ENCODE peak calls at places on chromosome 3, in four cellular contexts. F is sigmoid colon, Y is K562, S is H1. J is an unnamed sample.
A peak's percentile ranks its signal among the peaks of the same experiment; 100 is the strongest.

GRCh38 chr3:25454411-25454927 is 26.4 kb downstream of the RARB start:
- DNase-seq in F (no peak), Y (no peak), S (no peak), J (no peak)

GRCh38 chr3:161673845-161674244 is 177.2 kb downstream of the OTOL1 start:
- DNase-seq in F (no peak), Y (no peak), S (no peak), J (no peak)

GRCh38 chr3:38645076-38645475 is 4.4 kb downstream of the SCN5A start:
- DNase-seq in F (peak; percentile 24), Y (no peak), S (peak; percentile 38), J (no peak)

GRCh38 chr3:30657914-30658313 is 51.5 kb downstream of the TGFBR2 start:
- DNase-seq in F (no peak), Y (no peak), S (no peak), J (no peak)

GRCh38 chr3:172125963-172126403 is 86.6 kb downstream of the FNDC3B start:
- DNase-seq in F (peak; percentile 93), Y (no peak), S (no peak), J (peak; percentile 68)

GRCh38 chr3:197476126-197476525 is 79.6 kb downstream of the BDH1 start:
- DNase-seq in F (no peak), Y (no peak), S (no peak), J (no peak)

GRCh38 chr3:85737846-85738245 is 779.1 kb downstream of the CADM2 start:
- DNase-seq in F (no peak), Y (no peak), S (no peak), J (no peak)

GRCh38 chr3:112327371-112327951 is 5.5 kb upstream of the CD200 start:
- DNase-seq in F (no peak), Y (peak; percentile 28), S (no peak), J (no peak)

GRCh38 chr3:159059395-159059794 is 257.5 kb downstream of the MFSD1 start:
- DNase-seq in F (no peak), Y (no peak), S (no peak), J (no peak)

GRCh38 chr3:138468886-138469285 is 34.5 kb downstream of the ESYT3 start:
- DNase-seq in F (peak; percentile 86), Y (no peak), S (peak; percentile 29), J (no peak)

GRCh38 chr3:38157562-38157961 is 7.8 kb upstream of the OXSR1 start:
- DNase-seq in F (no peak), Y (peak; percentile 45), S (no peak), J (no peak)

GRCh38 chr3:156817931-156818765 is 8.0 kb upstream of the LEKR1 start:
- DNase-seq in F (no peak), Y (no peak), S (no peak), J (no peak)

GRCh38 chr3:120741837-120742197 is 499 bp downstream of the RABL3 start:
- DNase-seq in F (no peak), Y (no peak), S (no peak), J (no peak)

GRCh38 chr3:5585085-5585484 is 397.6 kb downstream of the EDEM1 start:
- DNase-seq in F (no peak), Y (no peak), S (no peak), J (no peak)

GRCh38 chr3:153901991-153902390 is 219.2 kb upstream of the ARHGEF26 start:
- DNase-seq in F (no peak), Y (no peak), S (no peak), J (no peak)

GRCh38 chr3:16085884-16086608 is 88.4 kb upstream of the GALNT15 start:
- DNase-seq in F (peak; percentile 84), Y (no peak), S (no peak), J (no peak)
- TF ChIP-seq EP300 in F (no peak), Y (no peak), S (no peak), J (no peak)

DNA sequence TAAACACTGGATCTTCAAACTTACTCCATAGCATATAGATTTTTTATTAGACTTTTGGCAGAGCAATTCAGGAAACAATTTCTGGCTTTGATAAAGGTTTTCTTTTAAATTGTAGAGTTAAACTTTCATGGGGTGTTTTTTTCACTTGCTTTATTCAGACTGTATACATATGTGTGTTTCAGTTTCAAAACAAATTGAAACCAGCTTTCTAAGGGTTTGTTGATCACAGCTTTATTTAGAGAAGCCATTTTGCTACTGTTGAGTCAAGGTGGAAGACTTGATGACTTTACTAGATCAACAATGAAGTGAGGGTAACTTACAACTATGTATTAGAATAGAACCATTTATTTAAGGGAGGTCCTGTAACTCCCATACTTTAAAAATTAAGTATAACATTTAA is 6.2 kb downstream of the UBE2E1 start:
- DNase-seq in F (no peak), Y (no peak), S (no peak), J (no peak)
- H3K36me3 ChIP-seq in F (no peaks in the 10 kb centered on the region), Y (peaks cover 69% of the 10 kb centered on the region), S (peaks cover 4% of the 10 kb centered on the region), J (no peaks in the 10 kb centered on the region)

GRCh38 chr3:7733933-7734332 is 767.7 kb upstream of the LMCD1 start:
- DNase-seq in F (no peak), Y (no peak), S (no peak), J (no peak)

GRCh38 chr3:7734456-7734855 is 767.2 kb upstream of the LMCD1 start:
- DNase-seq in F (no peak), Y (no peak), S (no peak), J (no peak)

GRCh38 chr3:7740458-7740857 is 761.2 kb upstream of the LMCD1 start:
- DNase-seq in F (no peak), Y (no peak), S (no peak), J (no peak)

GRCh38 chr3:7739754-7740153 is 761.9 kb upstream of the LMCD1 start:
- DNase-seq in F (no peak), Y (no peak), S (no peak), J (no peak)

DNA sequence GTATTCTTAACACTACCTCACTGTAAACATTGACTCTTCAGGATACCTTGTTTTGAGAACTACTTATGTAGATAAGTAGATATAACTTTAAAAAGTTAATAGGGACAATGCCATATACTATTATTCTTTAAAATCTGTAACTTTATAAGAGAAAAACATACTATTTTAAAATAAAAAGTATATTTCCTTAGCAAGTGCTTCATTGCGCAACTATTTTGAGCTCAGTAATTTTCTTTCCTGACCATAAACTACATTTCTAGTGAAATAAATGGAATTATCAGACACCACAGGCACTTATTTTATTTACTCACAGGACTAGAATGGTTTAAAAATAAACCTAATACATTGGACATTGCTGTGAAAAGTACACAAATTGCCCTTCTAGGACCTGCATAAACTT is 764.4 kb upstream of the LMCD1 start:
- DNase-seq in F (no peak), Y (no peak), S (no peak), J (no peak)
- TF ChIP-seq EP300 in F (no peak), Y (no peak), S (no peak), J (no peak)

GRCh38 chr3:51934991-51935885 is 6.5 kb downstream of the RRP9 start:
- DNase-seq in F (peak; percentile 45), Y (no peak), S (no peak), J (no peak)

GRCh38 chr3:51937014-51937413 is 4.7 kb downstream of the RRP9 start:
- DNase-seq in F (peak; percentile 62), Y (no peak), S (no peak), J (no peak)

GRCh38 chr3:51935886-51936755 is 5.6 kb downstream of the RRP9 start:
- DNase-seq in F (peak; percentile 50), Y (no peak), S (no peak), J (no peak)

GRCh38 chr3:51938780-51939425 is 2.8 kb downstream of the RRP9 start:
- DNase-seq in F (peak; percentile 46), Y (no peak), S (no peak), J (no peak)

GRCh38 chr3:51937611-51938450 is 3.9 kb downstream of the RRP9 start:
- DNase-seq in F (peak; percentile 55), Y (no peak), S (no peak), J (no peak)
- H3K36me3 ChIP-seq in F (peaks cover 29% of the 10 kb centered on the region), Y (peaks cover 73% of the 10 kb centered on the region), S (peaks cover 47% of the 10 kb centered on the region), J (peaks cover 14% of the 10 kb centered on the region)